ENCODE peak calls at places on chromosomes 13 and 19, in ten cellular contexts. One of them, this sample, is unnamed.

GRCh38 chr13:44050450-44051063 is 170.9 kb downstream of the LACC1 start:
- DNase-seq in adipocyte: peak; percentile 73
- DNase-seq in IMR-90: peak; percentile 52
- DNase-seq in CD4-positive, CD25-positive, alpha-beta regulatory T cell: peak; percentile 38
- DNase-seq in ascending aorta: no peak
- DNase-seq in hepatocyte: peak; percentile 30
- DNase-seq in Peyer's patch: no peak
- DNase-seq in mesenchymal stem cell: peak; percentile 50
- DNase-seq in heart right ventricle: peak; percentile 13
- DNase-seq in upper lobe of right lung: no peak
- DNase-seq in this sample: no peak

GRCh38 chr13:93116809-93117208 is 109.8 kb upstream of the GPC6 start:
- DNase-seq in adipocyte: no peak
- DNase-seq in IMR-90: no peak
- DNase-seq in CD4-positive, CD25-positive, alpha-beta regulatory T cell: no peak
- DNase-seq in ascending aorta: no peak
- DNase-seq in hepatocyte: peak; percentile 23
- DNase-seq in Peyer's patch: no peak
- DNase-seq in mesenchymal stem cell: no peak
- DNase-seq in heart right ventricle: no peak
- DNase-seq in upper lobe of right lung: no peak
- DNase-seq in this sample: no peak

GRCh38 chr19:56725829-56726424 is 54.4 kb upstream of the ZNF835 start:
- DNase-seq in adipocyte: peak; percentile 24
- DNase-seq in IMR-90: no peak
- DNase-seq in CD4-positive, CD25-positive, alpha-beta regulatory T cell: no peak
- DNase-seq in ascending aorta: no peak
- DNase-seq in hepatocyte: no peak
- DNase-seq in Peyer's patch: no peak
- DNase-seq in mesenchymal stem cell: no peak
- DNase-seq in heart right ventricle: no peak
- DNase-seq in upper lobe of right lung: no peak
- DNase-seq in this sample: no peak

GRCh38 chr13:33611016-33611805 is 206.7 kb upstream of the RFC3 start:
- DNase-seq in adipocyte: peak; percentile 56
- DNase-seq in IMR-90: peak; percentile 64
- DNase-seq in CD4-positive, CD25-positive, alpha-beta regulatory T cell: no peak
- DNase-seq in ascending aorta: no peak
- DNase-seq in hepatocyte: no peak
- DNase-seq in Peyer's patch: no peak
- DNase-seq in mesenchymal stem cell: no peak
- DNase-seq in heart right ventricle: peak; percentile 78
- DNase-seq in upper lobe of right lung: no peak
- DNase-seq in this sample: no peak

GRCh38 chr19:11261902-11262839 is at the start of gene DOCK6:
- DNase-seq in adipocyte: peak; percentile 72
- DNase-seq in IMR-90: no peak
- DNase-seq in CD4-positive, CD25-positive, alpha-beta regulatory T cell: no peak
- DNase-seq in ascending aorta: no peak
- DNase-seq in hepatocyte: peak; percentile 76
- DNase-seq in Peyer's patch: peak; percentile 22
- DNase-seq in mesenchymal stem cell: peak; percentile 10
- DNase-seq in heart right ventricle: no peak
- DNase-seq in upper lobe of right lung: peak; percentile 76
- DNase-seq in this sample: peak; percentile 79

GRCh38 chr13:112962911-112963625 is 5.9 kb upstream of the MCF2L start:
- DNase-seq in adipocyte: no peak
- DNase-seq in IMR-90: no peak
- DNase-seq in CD4-positive, CD25-positive, alpha-beta regulatory T cell: no peak
- DNase-seq in ascending aorta: no peak
- DNase-seq in hepatocyte: no peak
- DNase-seq in Peyer's patch: no peak
- DNase-seq in mesenchymal stem cell: no peak
- DNase-seq in heart right ventricle: no peak
- DNase-seq in upper lobe of right lung: no peak
- DNase-seq in this sample: no peak

GRCh38 chr13:35987572-35988513 is 143.3 kb downstream of the DCLK1 start:
- DNase-seq in adipocyte: no peak
- DNase-seq in IMR-90: no peak
- DNase-seq in CD4-positive, CD25-positive, alpha-beta regulatory T cell: no peak
- DNase-seq in ascending aorta: no peak
- DNase-seq in hepatocyte: no peak
- DNase-seq in Peyer's patch: no peak
- DNase-seq in mesenchymal stem cell: no peak
- DNase-seq in heart right ventricle: no peak
- DNase-seq in upper lobe of right lung: peak; percentile 73
- DNase-seq in this sample: peak; percentile 51

GRCh38 chr13:51584731-51585191 is 499 bp downstream of the WDFY2 start:
- DNase-seq in adipocyte: peak; percentile 72
- DNase-seq in IMR-90: peak; percentile 37
- DNase-seq in CD4-positive, CD25-positive, alpha-beta regulatory T cell: no peak
- DNase-seq in ascending aorta: no peak
- DNase-seq in hepatocyte: peak; percentile 81
- DNase-seq in Peyer's patch: peak; percentile 61
- DNase-seq in mesenchymal stem cell: peak; percentile 65
- DNase-seq in heart right ventricle: peak; percentile 46
- DNase-seq in upper lobe of right lung: peak; percentile 85
- DNase-seq in this sample: no peak

GRCh38 chr13:101730420-101731000 is 278.0 kb downstream of the ITGBL1 start:
- DNase-seq in adipocyte: peak; percentile 30
- DNase-seq in IMR-90: no peak
- DNase-seq in CD4-positive, CD25-positive, alpha-beta regulatory T cell: no peak
- DNase-seq in ascending aorta: no peak
- DNase-seq in hepatocyte: no peak
- DNase-seq in Peyer's patch: no peak
- DNase-seq in mesenchymal stem cell: no peak
- DNase-seq in heart right ventricle: no peak
- DNase-seq in upper lobe of right lung: no peak
- DNase-seq in this sample: no peak

GRCh38 chr13:94586371-94586770 is 9.6 kb downstream of the TGDS start:
- DNase-seq in adipocyte: no peak
- DNase-seq in IMR-90: no peak
- DNase-seq in CD4-positive, CD25-positive, alpha-beta regulatory T cell: no peak
- DNase-seq in ascending aorta: no peak
- DNase-seq in hepatocyte: no peak
- DNase-seq in Peyer's patch: no peak
- DNase-seq in mesenchymal stem cell: no peak
- DNase-seq in heart right ventricle: no peak
- DNase-seq in upper lobe of right lung: no peak
- DNase-seq in this sample: no peak

GRCh38 chr13:94705081-94705751 is 7.1 kb downstream of the SOX21 start:
- DNase-seq in adipocyte: peak; percentile 15
- DNase-seq in IMR-90: no peak
- DNase-seq in CD4-positive, CD25-positive, alpha-beta regulatory T cell: no peak
- DNase-seq in ascending aorta: no peak
- DNase-seq in hepatocyte: no peak
- DNase-seq in Peyer's patch: no peak
- DNase-seq in mesenchymal stem cell: no peak
- DNase-seq in heart right ventricle: no peak
- DNase-seq in upper lobe of right lung: no peak
- DNase-seq in this sample: no peak

GRCh38 chr19:4053423-4054324 is 13.0 kb downstream of the ZBTB7A start:
- DNase-seq in adipocyte: no peak
- DNase-seq in IMR-90: no peak
- DNase-seq in CD4-positive, CD25-positive, alpha-beta regulatory T cell: no peak
- DNase-seq in ascending aorta: no peak
- DNase-seq in hepatocyte: no peak
- DNase-seq in Peyer's patch: no peak
- DNase-seq in mesenchymal stem cell: no peak
- DNase-seq in heart right ventricle: no peak
- DNase-seq in upper lobe of right lung: no peak
- DNase-seq in this sample: no peak
- H3K4me3 ChIP-seq in adipocyte: peak overlapping the region; percentile 43
- H3K4me3 ChIP-seq in IMR-90: no peak overlapping the region
- H3K4me3 ChIP-seq in CD4-positive, CD25-positive, alpha-beta regulatory T cell: no peak overlapping the region
- H3K4me3 ChIP-seq in ascending aorta: no peak overlapping the region
- H3K4me3 ChIP-seq in hepatocyte: no peak overlapping the region
- H3K4me3 ChIP-seq in Peyer's patch: peak overlapping the region; percentile 33
- H3K4me3 ChIP-seq in mesenchymal stem cell: peak overlapping the region; percentile 59
- H3K4me3 ChIP-seq in heart right ventricle: no peak overlapping the region
- H3K4me3 ChIP-seq in upper lobe of right lung: no peak overlapping the region
- H3K4me3 ChIP-seq in this sample: no peak overlapping the region

GRCh38 chr19:8461376-8461775 is 16.6 kb downstream of the HNRNPM start:
- DNase-seq in adipocyte: no peak
- DNase-seq in IMR-90: no peak
- DNase-seq in CD4-positive, CD25-positive, alpha-beta regulatory T cell: no peak
- DNase-seq in ascending aorta: no peak
- DNase-seq in hepatocyte: no peak
- DNase-seq in Peyer's patch: no peak
- DNase-seq in mesenchymal stem cell: no peak
- DNase-seq in heart right ventricle: no peak
- DNase-seq in upper lobe of right lung: no peak
- DNase-seq in this sample: no peak

GRCh38 chr19:8460516-8461298 is 15.9 kb downstream of the HNRNPM start:
- DNase-seq in adipocyte: peak; percentile 18
- DNase-seq in IMR-90: no peak
- DNase-seq in CD4-positive, CD25-positive, alpha-beta regulatory T cell: no peak
- DNase-seq in ascending aorta: no peak
- DNase-seq in hepatocyte: no peak
- DNase-seq in Peyer's patch: no peak
- DNase-seq in mesenchymal stem cell: no peak
- DNase-seq in heart right ventricle: no peak
- DNase-seq in upper lobe of right lung: no peak
- DNase-seq in this sample: no peak

GRCh38 chr19:8458380-8458779 is 13.6 kb downstream of the HNRNPM start:
- DNase-seq in adipocyte: no peak
- DNase-seq in IMR-90: no peak
- DNase-seq in CD4-positive, CD25-positive, alpha-beta regulatory T cell: no peak
- DNase-seq in ascending aorta: no peak
- DNase-seq in hepatocyte: no peak
- DNase-seq in Peyer's patch: no peak
- DNase-seq in mesenchymal stem cell: peak; percentile 37
- DNase-seq in heart right ventricle: no peak
- DNase-seq in upper lobe of right lung: no peak
- DNase-seq in this sample: no peak

GRCh38 chr19:8459095-8459494 is 14.3 kb downstream of the HNRNPM start:
- DNase-seq in adipocyte: no peak
- DNase-seq in IMR-90: no peak
- DNase-seq in CD4-positive, CD25-positive, alpha-beta regulatory T cell: no peak
- DNase-seq in ascending aorta: no peak
- DNase-seq in hepatocyte: no peak
- DNase-seq in Peyer's patch: no peak
- DNase-seq in mesenchymal stem cell: no peak
- DNase-seq in heart right ventricle: no peak
- DNase-seq in upper lobe of right lung: no peak
- DNase-seq in this sample: no peak

GRCh38 chr19:8459520-8460260 is 14.9 kb downstream of the HNRNPM start:
- DNase-seq in adipocyte: peak; percentile 66
- DNase-seq in IMR-90: peak; percentile 86
- DNase-seq in CD4-positive, CD25-positive, alpha-beta regulatory T cell: no peak
- DNase-seq in ascending aorta: no peak
- DNase-seq in hepatocyte: no peak
- DNase-seq in Peyer's patch: no peak
- DNase-seq in mesenchymal stem cell: peak; percentile 67
- DNase-seq in heart right ventricle: no peak
- DNase-seq in upper lobe of right lung: no peak
- DNase-seq in this sample: no peak
- H3K4me1 ChIP-seq in adipocyte: peaks cover 40% of the 10 kb centered on the region
- H3K4me1 ChIP-seq in IMR-90: peaks cover 33% of the 10 kb centered on the region
- H3K4me1 ChIP-seq in CD4-positive, CD25-positive, alpha-beta regulatory T cell: peaks cover 35% of the 10 kb centered on the region
- H3K4me1 ChIP-seq in ascending aorta: peaks cover 23% of the 10 kb centered on the region
- H3K4me1 ChIP-seq in hepatocyte: peaks cover 49% of the 10 kb centered on the region
- H3K4me1 ChIP-seq in Peyer's patch: no peaks in the 10 kb centered on the region
- H3K4me1 ChIP-seq in mesenchymal stem cell: peaks cover 15% of the 10 kb centered on the region
- H3K4me1 ChIP-seq in heart right ventricle: peaks cover 89% of the 10 kb centered on the region
- H3K4me1 ChIP-seq in upper lobe of right lung: peaks cover 73% of the 10 kb centered on the region
- H3K4me1 ChIP-seq in this sample: peaks cover 17% of the 10 kb centered on the region

GRCh38 chr19:35115538-35115951 is at the start of gene FXYD3:
- DNase-seq in adipocyte: no peak
- DNase-seq in IMR-90: no peak
- DNase-seq in CD4-positive, CD25-positive, alpha-beta regulatory T cell: no peak
- DNase-seq in ascending aorta: no peak
- DNase-seq in hepatocyte: no peak
- DNase-seq in Peyer's patch: no peak
- DNase-seq in mesenchymal stem cell: no peak
- DNase-seq in heart right ventricle: no peak
- DNase-seq in upper lobe of right lung: no peak
- DNase-seq in this sample: no peak

GRCh38 chr19:35118268-35119026 is 2.8 kb downstream of the FXYD3 start:
- DNase-seq in adipocyte: no peak
- DNase-seq in IMR-90: no peak
- DNase-seq in CD4-positive, CD25-positive, alpha-beta regulatory T cell: no peak
- DNase-seq in ascending aorta: no peak
- DNase-seq in hepatocyte: no peak
- DNase-seq in Peyer's patch: no peak
- DNase-seq in mesenchymal stem cell: no peak
- DNase-seq in heart right ventricle: no peak
- DNase-seq in upper lobe of right lung: peak; percentile 89
- DNase-seq in this sample: no peak

GRCh38 chr19:35117791-35118190 is 2.2 kb downstream of the FXYD3 start:
- DNase-seq in adipocyte: no peak
- DNase-seq in IMR-90: no peak
- DNase-seq in CD4-positive, CD25-positive, alpha-beta regulatory T cell: no peak
- DNase-seq in ascending aorta: no peak
- DNase-seq in hepatocyte: no peak
- DNase-seq in Peyer's patch: no peak
- DNase-seq in mesenchymal stem cell: no peak
- DNase-seq in heart right ventricle: no peak
- DNase-seq in upper lobe of right lung: no peak
- DNase-seq in this sample: no peak

GRCh38 chr19:35116085-35116801 is 620 bp downstream of the FXYD3 start:
- DNase-seq in adipocyte: no peak
- DNase-seq in IMR-90: no peak
- DNase-seq in CD4-positive, CD25-positive, alpha-beta regulatory T cell: no peak
- DNase-seq in ascending aorta: no peak
- DNase-seq in hepatocyte: peak; percentile 70
- DNase-seq in Peyer's patch: no peak
- DNase-seq in mesenchymal stem cell: no peak
- DNase-seq in heart right ventricle: no peak
- DNase-seq in upper lobe of right lung: no peak
- DNase-seq in this sample: no peak

DNA sequence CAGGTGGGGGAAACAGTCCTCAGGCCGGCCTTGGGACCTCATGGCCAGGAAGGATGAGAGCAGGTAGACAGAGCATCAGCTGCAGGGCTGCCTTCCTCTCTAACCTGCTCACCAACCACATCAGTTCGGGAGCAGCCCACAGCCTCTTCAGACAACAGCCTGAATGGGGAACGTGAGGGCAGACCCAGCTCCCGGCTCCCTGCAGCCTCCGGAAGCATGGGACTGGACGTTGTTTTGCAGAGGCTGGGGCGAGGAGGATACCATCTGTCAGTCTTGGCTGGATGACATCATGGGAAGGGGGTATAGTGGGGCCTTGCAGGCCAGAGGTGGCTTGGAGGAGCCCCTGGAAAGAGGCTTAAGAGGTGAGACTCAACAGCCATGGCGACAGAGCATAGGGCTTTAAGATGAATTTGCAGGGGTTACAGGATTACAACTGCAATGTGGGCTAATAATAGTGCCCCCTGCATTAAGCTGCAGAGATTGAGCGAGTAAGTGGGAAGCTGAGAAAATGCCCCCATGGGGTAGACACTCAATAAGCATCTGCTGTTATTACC is 1.5 kb downstream of the FXYD3 start:
- DNase-seq in adipocyte: no peak
- DNase-seq in IMR-90: no peak
- DNase-seq in CD4-positive, CD25-positive, alpha-beta regulatory T cell: no peak
- DNase-seq in ascending aorta: no peak
- DNase-seq in hepatocyte: no peak
- DNase-seq in Peyer's patch: no peak
- DNase-seq in mesenchymal stem cell: no peak
- DNase-seq in heart right ventricle: no peak
- DNase-seq in upper lobe of right lung: no peak
- DNase-seq in this sample: no peak
- H3K4me3 ChIP-seq in adipocyte: no peak overlapping the region
- H3K4me3 ChIP-seq in IMR-90: no peak overlapping the region
- H3K4me3 ChIP-seq in CD4-positive, CD25-positive, alpha-beta regulatory T cell: no peak overlapping the region
- H3K4me3 ChIP-seq in ascending aorta: no peak overlapping the region
- H3K4me3 ChIP-seq in hepatocyte: peak overlapping the region; percentile 62
- H3K4me3 ChIP-seq in Peyer's patch: peak overlapping the region; percentile 56
- H3K4me3 ChIP-seq in mesenchymal stem cell: no peak overlapping the region
- H3K4me3 ChIP-seq in heart right ventricle: no peak overlapping the region
- H3K4me3 ChIP-seq in upper lobe of right lung: peak overlapping the region; percentile 44
- H3K4me3 ChIP-seq in this sample: no peak overlapping the region

GRCh38 chr13:20303636-20304035 is 71.5 kb upstream of the GJB6 start:
- DNase-seq in adipocyte: no peak
- DNase-seq in IMR-90: no peak
- DNase-seq in CD4-positive, CD25-positive, alpha-beta regulatory T cell: no peak
- DNase-seq in ascending aorta: no peak
- DNase-seq in hepatocyte: no peak
- DNase-seq in Peyer's patch: no peak
- DNase-seq in mesenchymal stem cell: peak; percentile 4
- DNase-seq in heart right ventricle: no peak
- DNase-seq in upper lobe of right lung: no peak
- DNase-seq in this sample: no peak
- H3K4me1 ChIP-seq in adipocyte: peaks cover 4% of the 10 kb centered on the region
- H3K4me1 ChIP-seq in IMR-90: no peaks in the 10 kb centered on the region
- H3K4me1 ChIP-seq in CD4-positive, CD25-positive, alpha-beta regulatory T cell: peaks cover 5% of the 10 kb centered on the region
- H3K4me1 ChIP-seq in ascending aorta: no peaks in the 10 kb centered on the region
- H3K4me1 ChIP-seq in hepatocyte: no peaks in the 10 kb centered on the region
- H3K4me1 ChIP-seq in Peyer's patch: no peaks in the 10 kb centered on the region
- H3K4me1 ChIP-seq in mesenchymal stem cell: peaks cover 11% of the 10 kb centered on the region
- H3K4me1 ChIP-seq in heart right ventricle: peaks cover 6% of the 10 kb centered on the region
- H3K4me1 ChIP-seq in upper lobe of right lung: no peaks in the 10 kb centered on the region
- H3K4me1 ChIP-seq in this sample: no peaks in the 10 kb centered on the region